ENCODE peak calls at places on chromosome 15, in eight cellular contexts. S, G, X, Y, Q, R, W and B are unnamed samples.

GRCh38 chr15:67303490-67304363 is 49.1 kb downstream of the IQCH start:
- DNase-seq in S (no peak), G (peak), X (no peak), Y (peak), Q (peak), R (peak), W (peak), B (peak)

GRCh38 chr15:72784233-72784876 is 797 bp upstream of the ADPGK start:
- DNase-seq in S (no peak), G (peak), X (peak), Y (peak), Q (peak), R (peak), W (peak), B (no peak)

GRCh38 chr15:29596266-29596665 is 226.0 kb downstream of the TJP1 start:
- DNase-seq in S (no peak), G (no peak), X (no peak), Y (peak), Q (no peak), R (no peak), W (peak), B (no peak)

GRCh38 chr15:88511161-88511560 is 35.3 kb downstream of the DET1 start:
- DNase-seq in S (no peak), G (no peak), X (no peak), Y (no peak), Q (no peak), R (no peak), W (no peak), B (no peak)

GRCh38 chr15:53789654-53790053 is 30.2 kb upstream of the WDR72 start:
- DNase-seq in S (no peak), G (no peak), X (no peak), Y (no peak), Q (no peak), R (no peak), W (no peak), B (no peak)

GRCh38 chr15:66715181-66715624 is 13.2 kb downstream of the SMAD6 start:
- DNase-seq in S (no peak), G (no peak), X (no peak), Y (no peak), Q (no peak), R (no peak), W (no peak), B (no peak)

GRCh38 chr15:22944651-22945050 is 35.5 kb downstream of the CYFIP1 start:
- DNase-seq in S (no peak), G (no peak), X (no peak), Y (no peak), Q (no peak), R (no peak), W (no peak), B (no peak)

GRCh38 chr15:99121207-99121606 is 16.3 kb downstream of the SYNM start:
- DNase-seq in S (no peak), G (no peak), X (no peak), Y (no peak), Q (no peak), R (no peak), W (no peak), B (no peak)

GRCh38 chr15:74461847-74462511 is 1.0 kb upstream of the UBL7 start:
- DNase-seq in S (no peak), G (no peak), X (no peak), Y (no peak), Q (no peak), R (no peak), W (no peak), B (no peak)